ENCODE peak calls at places on chromosomes 3 and 15, in eight cellular contexts. One of them, this sample, is unnamed. For H3K4me1, the result is how much of the 10 kb centered on the place peaks cover.

GRCh38 chr3:128998532-128998931 is 2.6 kb upstream of the EFCC1 start:
- DNase-seq in mesendoderm: no peak
- DNase-seq in GM23248: no peak
- DNase-seq in A549: no peak
- DNase-seq in heart right ventricle: no peak
- DNase-seq in cardiac muscle cell: no peak
- DNase-seq in ovary: no peak
- DNase-seq in CD4-positive, CD25-positive, alpha-beta regulatory T cell: no peak
- DNase-seq in this sample: no peak

GRCh38 chr3:54818942-54819341 is 108.9 kb downstream of the LRTM1 start:
- DNase-seq in mesendoderm: no peak
- DNase-seq in GM23248: no peak
- DNase-seq in A549: no peak
- DNase-seq in heart right ventricle: no peak
- DNase-seq in cardiac muscle cell: no peak
- DNase-seq in ovary: no peak
- DNase-seq in CD4-positive, CD25-positive, alpha-beta regulatory T cell: no peak
- DNase-seq in this sample: no peak

GRCh38 chr3:127424766-127425504 is 137.1 kb upstream of the PRR20G start:
- DNase-seq in mesendoderm: peak
- DNase-seq in GM23248: no peak
- DNase-seq in A549: no peak
- DNase-seq in heart right ventricle: no peak
- DNase-seq in cardiac muscle cell: no peak
- DNase-seq in ovary: no peak
- DNase-seq in CD4-positive, CD25-positive, alpha-beta regulatory T cell: no peak
- DNase-seq in this sample: no peak

GRCh38 chr15:71889385-71889784 is 79.0 kb downstream of the NR2E3 start:
- DNase-seq in mesendoderm: no peak
- DNase-seq in GM23248: no peak
- DNase-seq in A549: no peak
- DNase-seq in heart right ventricle: no peak
- DNase-seq in cardiac muscle cell: no peak
- DNase-seq in ovary: no peak
- DNase-seq in CD4-positive, CD25-positive, alpha-beta regulatory T cell: no peak
- DNase-seq in this sample: no peak

GRCh38 chr3:129160891-129161859 is at the start of gene ISY1:
- DNase-seq in mesendoderm: peak
- DNase-seq in GM23248: peak
- DNase-seq in A549: peak
- DNase-seq in heart right ventricle: peak
- DNase-seq in cardiac muscle cell: peak
- DNase-seq in ovary: peak
- DNase-seq in CD4-positive, CD25-positive, alpha-beta regulatory T cell: peak
- DNase-seq in this sample: peak

GRCh38 chr3:8768364-8769087 is 887 bp downstream of the OXTR start:
- DNase-seq in mesendoderm: no peak
- DNase-seq in GM23248: peak
- DNase-seq in A549: no peak
- DNase-seq in heart right ventricle: no peak
- DNase-seq in cardiac muscle cell: no peak
- DNase-seq in ovary: no peak
- DNase-seq in CD4-positive, CD25-positive, alpha-beta regulatory T cell: no peak
- DNase-seq in this sample: no peak

GRCh38 chr3:134232146-134232545 is 18.5 kb downstream of the RYK start:
- DNase-seq in mesendoderm: no peak
- DNase-seq in GM23248: peak
- DNase-seq in A549: no peak
- DNase-seq in heart right ventricle: no peak
- DNase-seq in cardiac muscle cell: no peak
- DNase-seq in ovary: no peak
- DNase-seq in CD4-positive, CD25-positive, alpha-beta regulatory T cell: peak
- DNase-seq in this sample: no peak

GRCh38 chr3:16476636-16477035 is 36.9 kb downstream of the RFTN1 start:
- DNase-seq in mesendoderm: no peak
- DNase-seq in GM23248: peak
- DNase-seq in A549: no peak
- DNase-seq in heart right ventricle: no peak
- DNase-seq in cardiac muscle cell: no peak
- DNase-seq in ovary: no peak
- DNase-seq in CD4-positive, CD25-positive, alpha-beta regulatory T cell: no peak
- DNase-seq in this sample: no peak

DNA sequence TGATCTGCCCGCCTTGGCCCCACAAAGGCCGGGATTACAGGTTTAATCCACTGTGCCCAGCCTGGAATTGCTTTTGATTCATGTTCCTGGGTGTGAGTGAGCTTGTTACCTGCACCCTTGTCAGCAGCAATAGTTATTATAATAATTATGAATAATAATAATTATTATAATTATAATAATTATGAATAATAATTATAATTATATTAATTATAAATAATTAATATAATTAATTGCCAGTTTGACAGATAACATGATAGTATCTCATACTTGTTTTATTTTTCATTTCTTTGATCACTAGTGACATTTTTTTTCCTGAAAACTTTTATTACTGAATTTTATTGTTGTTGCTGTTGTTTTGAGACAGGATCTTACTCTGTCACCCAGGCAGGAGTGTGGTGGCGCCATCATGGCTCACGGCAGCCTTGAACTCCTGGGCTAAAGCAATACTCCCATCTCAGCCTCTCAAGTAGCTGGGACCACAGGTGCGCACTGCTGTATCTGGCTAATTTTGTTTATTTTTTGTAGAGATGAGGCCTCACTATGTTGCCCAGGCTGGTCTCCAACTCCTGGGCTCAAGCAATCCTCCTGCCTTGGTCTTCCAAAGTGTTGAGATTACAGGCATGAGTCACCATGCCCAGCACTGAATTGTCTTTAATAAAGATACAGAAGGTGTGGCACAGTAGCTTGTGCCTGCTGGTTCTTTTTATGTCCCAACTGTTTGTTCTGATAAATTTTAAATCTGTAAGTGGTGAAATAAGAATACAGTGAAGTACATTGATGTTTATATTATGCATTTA is 20.9 kb upstream of the TRAK1 start:
- DNase-seq in mesendoderm: no peak
- DNase-seq in GM23248: peak
- DNase-seq in A549: no peak
- DNase-seq in heart right ventricle: no peak
- DNase-seq in cardiac muscle cell: no peak
- DNase-seq in ovary: no peak
- DNase-seq in CD4-positive, CD25-positive, alpha-beta regulatory T cell: no peak
- DNase-seq in this sample: no peak
- H3K4me1 ChIP-seq in mesendoderm: under half
- H3K4me1 ChIP-seq in GM23248: half or more
- H3K4me1 ChIP-seq in A549: half or more
- H3K4me1 ChIP-seq in heart right ventricle: half or more
- H3K4me1 ChIP-seq in cardiac muscle cell: under half
- H3K4me1 ChIP-seq in ovary: under half
- H3K4me1 ChIP-seq in CD4-positive, CD25-positive, alpha-beta regulatory T cell: under half
- H3K4me1 ChIP-seq in this sample: under half

GRCh38 chr3:146547235-146547835 is 2.9 kb upstream of the PLSCR1 start:
- DNase-seq in mesendoderm: no peak
- DNase-seq in GM23248: no peak
- DNase-seq in A549: no peak
- DNase-seq in heart right ventricle: no peak
- DNase-seq in cardiac muscle cell: no peak
- DNase-seq in ovary: no peak
- DNase-seq in CD4-positive, CD25-positive, alpha-beta regulatory T cell: no peak
- DNase-seq in this sample: no peak

GRCh38 chr3:146554168-146554760 is 9.9 kb upstream of the PLSCR1 start:
- DNase-seq in mesendoderm: peak
- DNase-seq in GM23248: peak
- DNase-seq in A549: no peak
- DNase-seq in heart right ventricle: no peak
- DNase-seq in cardiac muscle cell: no peak
- DNase-seq in ovary: no peak
- DNase-seq in CD4-positive, CD25-positive, alpha-beta regulatory T cell: no peak
- DNase-seq in this sample: no peak

GRCh38 chr3:146546366-146546965 is 2.1 kb upstream of the PLSCR1 start:
- DNase-seq in mesendoderm: no peak
- DNase-seq in GM23248: no peak
- DNase-seq in A549: no peak
- DNase-seq in heart right ventricle: no peak
- DNase-seq in cardiac muscle cell: no peak
- DNase-seq in ovary: no peak
- DNase-seq in CD4-positive, CD25-positive, alpha-beta regulatory T cell: peak
- DNase-seq in this sample: no peak

GRCh38 chr3:146555311-146555710 is 10.9 kb upstream of the PLSCR1 start:
- DNase-seq in mesendoderm: no peak
- DNase-seq in GM23248: no peak
- DNase-seq in A549: no peak
- DNase-seq in heart right ventricle: no peak
- DNase-seq in cardiac muscle cell: no peak
- DNase-seq in ovary: no peak
- DNase-seq in CD4-positive, CD25-positive, alpha-beta regulatory T cell: no peak
- DNase-seq in this sample: no peak

DNA sequence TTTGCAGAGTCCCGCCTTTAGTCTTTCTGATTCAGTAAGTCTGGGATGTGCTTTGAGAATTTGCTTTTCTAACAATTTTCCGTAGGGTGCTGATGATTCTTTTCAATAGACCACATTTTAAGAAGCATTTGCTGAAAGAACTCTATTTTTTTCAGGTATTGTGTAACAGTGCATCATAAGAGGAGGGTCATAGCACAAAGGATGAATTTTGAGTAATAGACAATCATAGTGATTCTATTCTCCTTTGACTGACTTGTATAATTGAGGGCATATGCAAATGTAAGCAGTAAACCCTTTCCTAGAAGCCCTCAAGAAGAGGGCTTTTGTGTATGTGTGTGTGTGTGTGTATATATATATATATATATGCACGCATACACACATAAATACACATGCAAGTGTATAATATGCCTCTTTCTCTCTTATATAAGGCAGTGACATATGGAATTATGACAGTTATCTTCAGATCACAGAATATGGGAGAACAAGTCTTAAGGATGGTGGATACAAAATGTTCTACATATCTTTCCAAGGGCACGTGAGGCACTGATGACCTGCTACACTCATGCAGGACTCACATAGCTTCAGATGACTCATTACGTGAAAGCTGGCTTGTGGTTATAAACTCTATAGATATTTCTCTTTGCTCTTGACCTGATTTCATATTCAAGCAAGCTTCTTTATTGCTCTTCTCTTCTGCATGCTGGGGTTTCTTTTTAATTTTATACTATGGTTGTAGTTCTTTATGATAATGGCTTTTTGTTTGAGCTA is 6.5 kb upstream of the PLSCR1 start:
- DNase-seq in mesendoderm: no peak
- DNase-seq in GM23248: peak
- DNase-seq in A549: peak
- DNase-seq in heart right ventricle: no peak
- DNase-seq in cardiac muscle cell: no peak
- DNase-seq in ovary: no peak
- DNase-seq in CD4-positive, CD25-positive, alpha-beta regulatory T cell: peak
- DNase-seq in this sample: no peak
- H3K4me3 ChIP-seq in mesendoderm: no peak
- H3K4me3 ChIP-seq in GM23248: no peak
- H3K4me3 ChIP-seq in A549: no peak
- H3K4me3 ChIP-seq in heart right ventricle: no peak
- H3K4me3 ChIP-seq in cardiac muscle cell: no peak
- H3K4me3 ChIP-seq in ovary: peak
- H3K4me3 ChIP-seq in CD4-positive, CD25-positive, alpha-beta regulatory T cell: no peak
- H3K4me3 ChIP-seq in this sample: no peak

GRCh38 chr3:47976135-47976758 is 40.0 kb downstream of the MAP4 start:
- DNase-seq in mesendoderm: no peak
- DNase-seq in GM23248: no peak
- DNase-seq in A549: no peak
- DNase-seq in heart right ventricle: no peak
- DNase-seq in cardiac muscle cell: no peak
- DNase-seq in ovary: no peak
- DNase-seq in CD4-positive, CD25-positive, alpha-beta regulatory T cell: no peak
- DNase-seq in this sample: no peak

GRCh38 chr3:47979070-47979469 is 37.1 kb downstream of the MAP4 start:
- DNase-seq in mesendoderm: no peak
- DNase-seq in GM23248: no peak
- DNase-seq in A549: no peak
- DNase-seq in heart right ventricle: no peak
- DNase-seq in cardiac muscle cell: no peak
- DNase-seq in ovary: no peak
- DNase-seq in CD4-positive, CD25-positive, alpha-beta regulatory T cell: no peak
- DNase-seq in this sample: no peak

GRCh38 chr3:47980795-47981194 is 35.4 kb downstream of the MAP4 start:
- DNase-seq in mesendoderm: no peak
- DNase-seq in GM23248: no peak
- DNase-seq in A549: no peak
- DNase-seq in heart right ventricle: no peak
- DNase-seq in cardiac muscle cell: no peak
- DNase-seq in ovary: no peak
- DNase-seq in CD4-positive, CD25-positive, alpha-beta regulatory T cell: no peak
- DNase-seq in this sample: no peak

GRCh38 chr3:47978386-47978785 is 37.8 kb downstream of the MAP4 start:
- DNase-seq in mesendoderm: no peak
- DNase-seq in GM23248: peak
- DNase-seq in A549: no peak
- DNase-seq in heart right ventricle: no peak
- DNase-seq in cardiac muscle cell: no peak
- DNase-seq in ovary: no peak
- DNase-seq in CD4-positive, CD25-positive, alpha-beta regulatory T cell: no peak
- DNase-seq in this sample: no peak

DNA sequence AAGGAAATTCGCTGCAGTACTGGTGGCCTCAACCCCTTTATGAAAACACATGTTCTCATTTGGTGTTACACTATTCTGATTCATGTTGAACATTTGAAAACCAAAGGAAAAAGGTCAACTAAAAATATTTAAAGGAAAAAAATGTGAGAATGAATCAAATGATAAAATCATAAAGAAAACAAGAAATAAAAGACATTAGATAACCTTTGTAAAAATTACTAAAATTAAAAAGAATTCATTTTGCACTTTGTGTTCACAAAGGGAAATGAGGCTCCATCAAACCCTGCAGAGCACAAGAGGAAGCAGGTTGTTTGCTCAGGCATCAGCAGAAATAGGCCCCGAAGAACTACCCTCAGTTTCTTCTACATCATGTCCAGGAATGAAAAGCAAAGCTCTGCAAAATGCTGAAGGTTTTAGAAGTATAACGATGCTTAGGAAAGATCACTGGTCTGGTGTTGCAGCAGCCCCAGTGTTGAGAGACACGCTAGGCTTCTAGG is 41.2 kb downstream of the MAP4 start:
- DNase-seq in mesendoderm: no peak
- DNase-seq in GM23248: no peak
- DNase-seq in A549: no peak
- DNase-seq in heart right ventricle: no peak
- DNase-seq in cardiac muscle cell: no peak
- DNase-seq in ovary: no peak
- DNase-seq in CD4-positive, CD25-positive, alpha-beta regulatory T cell: no peak
- DNase-seq in this sample: no peak
- H3K27ac ChIP-seq in mesendoderm: no peak
- H3K27ac ChIP-seq in GM23248: no peak
- H3K27ac ChIP-seq in A549: no peak
- H3K27ac ChIP-seq in heart right ventricle: no peak
- H3K27ac ChIP-seq in cardiac muscle cell: no peak
- H3K27ac ChIP-seq in ovary: no peak
- H3K27ac ChIP-seq in CD4-positive, CD25-positive, alpha-beta regulatory T cell: no peak
- H3K27ac ChIP-seq in this sample: no peak

DNA sequence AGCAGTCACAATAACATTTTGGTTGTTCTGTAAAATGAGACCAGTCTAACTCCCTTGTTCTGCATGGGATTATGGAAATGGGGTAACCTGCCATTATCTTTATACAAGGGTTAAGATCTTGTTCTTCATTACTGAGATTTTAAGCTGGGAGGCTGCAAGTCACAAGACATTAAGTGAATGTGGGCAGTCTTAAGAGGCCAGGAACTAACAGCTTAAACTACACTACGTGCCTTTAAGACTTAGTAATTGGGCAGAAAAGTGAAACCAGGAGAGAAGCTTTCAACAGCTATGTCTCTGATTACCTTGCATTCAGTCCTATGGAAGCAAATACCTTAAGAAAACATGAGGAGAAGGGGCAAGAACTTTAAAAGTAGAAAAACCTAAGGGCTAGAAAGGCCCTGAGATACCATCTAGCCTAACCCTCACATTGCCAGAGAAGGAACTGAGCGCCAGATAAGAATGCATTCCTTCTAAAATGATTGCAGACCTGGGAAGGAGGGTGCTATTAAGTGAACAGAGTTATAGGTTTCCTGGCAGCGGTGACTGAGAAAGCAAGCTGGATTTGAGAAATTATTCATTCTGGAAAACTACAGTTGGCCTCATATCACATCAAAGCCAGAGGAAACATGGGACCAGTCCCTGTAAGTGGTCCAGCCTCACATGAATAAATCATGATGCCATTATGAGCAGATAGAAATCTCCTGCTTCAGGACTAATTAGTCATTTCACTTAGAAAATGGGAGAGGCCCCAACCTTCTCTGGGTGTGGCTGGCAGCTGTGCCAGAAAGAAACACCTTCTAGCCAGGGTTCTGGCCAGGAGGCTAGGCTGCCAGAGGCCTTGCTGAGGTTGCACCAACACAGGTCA is 32.9 kb downstream of the DAPK2 start:
- DNase-seq in mesendoderm: no peak
- DNase-seq in GM23248: peak
- DNase-seq in A549: no peak
- DNase-seq in heart right ventricle: no peak
- DNase-seq in cardiac muscle cell: no peak
- DNase-seq in ovary: no peak
- DNase-seq in CD4-positive, CD25-positive, alpha-beta regulatory T cell: peak
- DNase-seq in this sample: no peak
- H3K4me1 ChIP-seq in mesendoderm: under half
- H3K4me1 ChIP-seq in GM23248: half or more
- H3K4me1 ChIP-seq in A549: under half
- H3K4me1 ChIP-seq in heart right ventricle: half or more
- H3K4me1 ChIP-seq in cardiac muscle cell: under half
- H3K4me1 ChIP-seq in ovary: under half
- H3K4me1 ChIP-seq in CD4-positive, CD25-positive, alpha-beta regulatory T cell: under half
- H3K4me1 ChIP-seq in this sample: under half